ENCODE peak calls at places on chromosomes 11 and 22, in four cellular contexts. L is H9, G is heart left ventricle, P is type B pancreatic cell. E is an unnamed sample.

GRCh38 chr11:10892250-10892649 is 34.4 kb upstream of the ZBED5 start:
- DNase-seq in L (no peak), P (no peak), G (no peak), E (no peak)

GRCh38 chr22:29580200-29580810 is 608 bp downstream of the NIPSNAP1 start:
- DNase-seq in G (no peak), L (peak; percentile 43), P (peak; percentile 72), E (no peak)

GRCh38 chr11:87374206-87374793 is 336.6 kb downstream of the TMEM135 start:
- DNase-seq in P (no peak), L (no peak), G (no peak), E (no peak)

GRCh38 chr11:67492801-67493547 is 10.1 kb downstream of the AIP start:
- DNase-seq in G (no peak), P (no peak), L (peak; percentile 75), E (no peak)

GRCh38 chr11:110896358-110896757 is 184.1 kb upstream of the ARHGAP20 start:
- DNase-seq in P (no peak), L (no peak), G (no peak), E (no peak)

GRCh38 chr22:19942886-19943664 is 1.5 kb upstream of the TXNRD2 start:
- DNase-seq in P (no peak), G (no peak), L (peak; percentile 26), E (no peak)

GRCh38 chr11:27255447-27255828 is 107.6 kb downstream of the CCDC34 start:
- DNase-seq in G (no peak), P (no peak), L (no peak), E (no peak)

GRCh38 chr11:6249822-6250555 is 9.6 kb upstream of the CCKBR start:
- DNase-seq in G (peak; percentile 54), L (no peak), P (no peak), E (peak; percentile 87)

GRCh38 chr22:29702025-29702930 is 17.5 kb upstream of the CABP7 start:
- DNase-seq in P (no peak), G (no peak), L (no peak), E (no peak)

GRCh38 chr11:113949891-113950290 is 25.0 kb upstream of the HTR3A start:
- DNase-seq in L (no peak), G (no peak), P (no peak), E (no peak)

GRCh38 chr22:37173709-37174108 is 14.3 kb downstream of the C1QTNF6 start:
- DNase-seq in G (no peak), P (no peak), L (no peak), E (peak; percentile 85)

GRCh38 chr11:72683782-72684200 is 9.6 kb upstream of the PDE2A start:
- DNase-seq in P (peak; percentile 86), L (peak; percentile 85), G (peak; percentile 64), E (peak; percentile 78)

GRCh38 chr11:8335186-8335585 is 71.5 kb upstream of the LMO1 start:
- DNase-seq in P (no peak), L (peak; percentile 67), G (no peak), E (no peak)

GRCh38 chr11:3942956-3943497 is 87.6 kb downstream of the STIM1 start:
- DNase-seq in G (no peak), P (no peak), L (no peak), E (no peak)

GRCh38 chr11:126888126-126888712 is 112.4 kb downstream of the KIRREL3 start:
- DNase-seq in G (no peak), L (no peak), P (no peak), E (no peak)

GRCh38 chr22:36480941-36481392 is 473 bp downstream of the TXN2 start:
- DNase-seq in L (no peak), P (no peak), G (no peak), E (no peak)

GRCh38 chr11:29373725-29374124 is 643.1 kb downstream of the KCNA4 start:
- DNase-seq in P (no peak), L (no peak), G (no peak), E (no peak)

GRCh38 chr22:36197065-36197440 is 4.6 kb downstream of the APOL4 start:
- DNase-seq in G (peak; percentile 49), L (peak; percentile 93), P (peak; percentile 80), E (peak; percentile 74)

GRCh38 chr22:38968801-38969200 is 11.4 kb downstream of the APOBEC3A start:
- DNase-seq in G (no peak), P (no peak), L (no peak), E (no peak)

GRCh38 chr11:17599460-17599925 is 52.4 kb downstream of the OTOG start:
- DNase-seq in P (no peak), G (no peak), L (no peak), E (peak; percentile 53)

GRCh38 chr11:76551400-76551799 is 106.6 kb downstream of the EMSY start:
- DNase-seq in P (no peak), G (no peak), L (no peak), E (no peak)

GRCh38 chr11:12727556-12728070 is 53.4 kb downstream of the TEAD1 start:
- DNase-seq in G (no peak), L (no peak), P (no peak), E (no peak)

GRCh38 chr22:40014661-40015255 is 20.0 kb downstream of the FAM83F start:
- DNase-seq in L (no peak), P (no peak), G (no peak), E (no peak)

GRCh38 chr11:16099501-16099900 is 256.8 kb downstream of the SOX6 start:
- DNase-seq in G (no peak), P (no peak), L (no peak), E (no peak)

GRCh38 chr11:74694136-74694535 is 37.1 kb downstream of the CHRDL2 start:
- DNase-seq in L (no peak), G (no peak), P (no peak), E (no peak)
- TF ChIP-seq CTCF in L (peak; percentile 46), G (no peak), P (no peak), E (no peak)

GRCh38 chr11:61294717-61295595 is at the start of gene VWCE:
- DNase-seq in P (peak; percentile 78), G (peak; percentile 59), L (peak; percentile 83), E (no peak)
- TF ChIP-seq CTCF in P (peak; percentile 39), G (no peak), L (no peak), E (no peak)

DNA sequence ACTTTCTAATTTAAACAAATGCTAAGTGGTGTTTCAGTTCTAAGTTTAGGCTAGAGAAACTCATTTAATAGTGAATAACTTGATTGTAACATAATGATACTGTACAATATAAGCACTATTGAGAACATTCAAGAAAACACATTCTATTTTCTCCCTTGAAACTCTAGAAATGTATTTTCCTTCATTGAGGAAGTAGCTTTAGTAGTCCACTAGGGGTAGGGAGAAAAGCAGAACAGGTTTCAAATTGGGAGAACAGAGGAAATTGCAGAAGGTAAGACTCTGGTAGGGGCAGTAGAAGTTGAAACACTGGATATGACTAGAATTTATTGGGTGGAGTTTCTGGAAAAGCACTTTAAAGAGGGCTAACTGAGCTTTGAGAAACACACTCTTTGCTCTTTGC is 31.6 kb upstream of the MPPED2 start:
- DNase-seq in G (no peak), P (no peak), L (no peak), E (no peak)
- TF ChIP-seq CTCF in G (no peak), P (peak; percentile 48), L (peak; percentile 52), E (no peak)

GRCh38 chr22:46390652-46391301 is 55.3 kb downstream of the TRMU start:
- DNase-seq in L (no peak), G (peak; percentile 63), P (no peak), E (no peak)
- TF ChIP-seq CTCF in L (no peak), G (peak; percentile 26), P (no peak), E (peak; percentile 62)

GRCh38 chr11:1576825-1577224 is 4.8 kb upstream of the DUSP8 start:
- DNase-seq in L (no peak), G (no peak), P (no peak), E (no peak)

GRCh38 chr11:1572200-1573076 is at the start of gene DUSP8:
- DNase-seq in P (peak; percentile 94), G (peak; percentile 96), L (peak; percentile 75), E (peak; percentile 92)

GRCh38 chr11:1573077-1573846 is 1.2 kb upstream of the DUSP8 start:
- DNase-seq in P (no peak), L (no peak), G (peak; percentile 42), E (no peak)

GRCh38 chr11:1573847-1574255 is 1.8 kb upstream of the DUSP8 start:
- DNase-seq in L (peak; percentile 74), P (no peak), G (no peak), E (no peak)

DNA sequence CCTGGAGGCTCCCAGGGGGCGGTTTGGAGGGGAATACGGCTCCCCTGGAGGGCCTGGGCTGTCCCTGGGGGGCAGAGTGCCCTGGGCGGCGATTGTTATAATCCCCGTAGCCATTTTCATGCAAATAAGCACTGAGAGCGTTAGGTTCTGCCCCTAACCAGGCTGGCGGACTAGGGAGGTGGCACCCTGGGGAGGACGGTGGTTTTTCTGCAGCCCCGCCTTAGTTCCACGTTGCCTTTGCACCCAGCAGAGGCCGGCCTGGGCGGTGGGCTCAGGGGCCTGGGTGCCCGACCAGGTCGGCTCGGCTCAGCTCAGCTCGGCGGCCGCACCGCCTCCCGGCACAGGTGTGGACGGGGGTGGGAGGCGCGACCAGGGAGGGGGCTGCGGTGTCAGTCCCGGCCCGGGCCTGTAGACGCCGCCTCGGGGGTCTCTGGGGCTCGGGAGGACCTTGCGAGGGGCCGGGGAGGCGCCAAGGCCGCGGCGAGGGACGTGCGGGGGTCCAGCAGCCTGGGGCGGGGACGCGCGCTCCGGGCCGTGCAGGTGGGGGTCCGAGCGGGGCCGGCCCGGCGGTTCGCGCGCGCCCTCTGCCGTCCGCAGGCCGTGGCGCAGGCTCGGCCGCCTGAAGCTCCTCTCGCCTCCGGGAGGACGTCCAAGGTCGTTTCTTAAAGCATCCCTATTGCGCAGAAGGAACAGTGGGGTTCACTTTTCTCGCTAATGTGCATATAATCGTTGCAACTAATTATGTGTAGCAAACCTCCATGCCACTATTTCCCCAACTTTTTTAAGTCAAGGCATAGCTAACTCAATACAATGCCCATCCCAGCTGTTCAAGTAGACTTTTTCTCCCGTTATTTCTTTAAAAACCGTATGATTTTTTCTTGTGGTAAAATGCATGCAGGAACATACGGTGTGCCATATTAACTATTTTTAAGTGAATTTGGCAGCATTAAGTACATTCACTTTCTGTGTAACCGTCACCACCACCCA is 2.5 kb upstream of the DUSP8 start:
- DNase-seq in L (peak; percentile 63), G (peak; percentile 65), P (peak; percentile 79), E (no peak)
- TF ChIP-seq CTCF in L (peak; percentile 78), G (peak; percentile 97), P (peak; percentile 93), E (peak; percentile 86)

DNA sequence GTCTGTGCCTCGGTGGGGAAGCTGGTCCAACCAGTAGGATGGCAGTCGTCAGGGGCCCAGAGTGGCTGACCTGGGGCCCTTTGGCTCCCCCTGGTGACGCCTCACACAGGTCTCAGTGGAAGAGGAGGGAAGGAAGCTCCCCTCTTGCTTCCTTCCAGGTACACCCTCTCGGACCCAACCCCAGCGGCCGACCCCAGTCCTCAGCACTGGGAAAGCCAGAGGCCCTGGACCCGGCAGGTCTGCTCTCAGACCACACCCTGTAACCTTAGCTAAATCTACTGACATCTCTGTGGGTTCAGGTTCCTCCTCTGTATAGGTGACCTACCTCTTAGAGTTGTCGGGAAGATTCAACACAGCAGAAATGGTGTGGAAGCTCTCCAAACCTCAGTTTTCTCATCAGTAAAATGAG is 3.4 kb upstream of the SCUBE1 start:
- DNase-seq in P (no peak), L (peak; percentile 87), G (peak; percentile 51), E (no peak)
- TF ChIP-seq CTCF in P (peak; percentile 77), L (peak; percentile 89), G (peak; percentile 66), E (peak; percentile 78)

E was measured in right atrium auricular region.